ENCODE peak calls at places on chromosomes 1 and 21, in six cellular contexts. H, Q, J, R, G and U are unnamed samples.

GRCh38 chr1:226581650-226582330 is 33.2 kb downstream of the STUM start:
- DNase-seq in H (no peak), Q (no peak), J (no peak), R (no peak), G (no peak), U (no peak)

GRCh38 chr1:89945852-89946476 is 48.9 kb upstream of the ZNF326 start:
- DNase-seq in H (no peak), Q (peak; percentile 39), J (peak; percentile 85), R (no peak), G (peak; percentile 81), U (no peak)

GRCh38 chr1:192545781-192546521 is 29.6 kb upstream of the RGS1 start:
- DNase-seq in H (no peak), Q (no peak), J (no peak), R (no peak), G (peak; percentile 88), U (no peak)

GRCh38 chr1:30043731-30044408 is 679.5 kb downstream of the MATN1 start:
- DNase-seq in H (peak; percentile 22), Q (no peak), J (no peak), R (no peak), G (no peak), U (no peak)

GRCh38 chr1:171984850-171985485 is 143.7 kb downstream of the DNM3 start:
- DNase-seq in H (no peak), Q (peak; percentile 51), J (peak; percentile 49), R (no peak), G (peak; percentile 53), U (no peak)

GRCh38 chr1:242011879-242012674 is 13.2 kb upstream of the MAP1LC3C start:
- DNase-seq in H (no peak), Q (no peak), J (peak; percentile 35), R (no peak), G (no peak), U (no peak)

GRCh38 chr1:46128336-46128735 is 4.1 kb downstream of the PIK3R3 start:
- DNase-seq in H (no peak), Q (no peak), J (peak; percentile 38), R (no peak), G (peak; percentile 76), U (no peak)

GRCh38 chr1:17232759-17233661 is 15.9 kb upstream of the PADI3 start:
- DNase-seq in H (no peak), Q (peak; percentile 88), J (peak; percentile 91), R (no peak), G (peak; percentile 48), U (no peak)

GRCh38 chr1:196557797-196558196 is 50.4 kb downstream of the KCNT2 start:
- DNase-seq in H (no peak), Q (no peak), J (no peak), R (no peak), G (peak; percentile 65), U (no peak)

GRCh38 chr1:156689960-156690672 is 12.9 kb upstream of the NES start:
- DNase-seq in H (no peak), Q (no peak), J (no peak), R (no peak), G (peak; percentile 52), U (no peak)

GRCh38 chr1:20481643-20482498 is 4.1 kb downstream of the CAMK2N1 start:
- DNase-seq in H (no peak), Q (no peak), J (no peak), R (no peak), G (no peak), U (no peak)

GRCh38 chr1:89652373-89652772 is 19.5 kb downstream of the LRRC8C start:
- DNase-seq in H (no peak), Q (no peak), J (no peak), R (no peak), G (no peak), U (no peak)

GRCh38 chr21:45460611-45461368 is 55.8 kb downstream of the COL18A1 start:
- DNase-seq in H (no peak), Q (peak; percentile 91), J (peak; percentile 91), R (no peak), G (peak; percentile 41), U (no peak)

GRCh38 chr1:18323259-18323658 is 157.5 kb upstream of the KLHDC7A start:
- DNase-seq in H (no peak), Q (no peak), J (no peak), R (no peak), G (no peak), U (no peak)

GRCh38 chr1:240491156-240491555 is 120.8 kb downstream of the GREM2 start:
- DNase-seq in H (no peak), Q (peak; percentile 69), J (peak; percentile 80), R (no peak), G (peak; percentile 38), U (no peak)

GRCh38 chr1:85836736-85837135 is 128.5 kb upstream of the ZNHIT6 start:
- DNase-seq in H (no peak), Q (no peak), J (no peak), R (no peak), G (peak; percentile 15), U (no peak)

GRCh38 chr1:208029381-208030319 is 118.7 kb upstream of the CD34 start:
- DNase-seq in H (no peak), Q (peak; percentile 41), J (peak; percentile 74), R (no peak), G (peak; percentile 18), U (no peak)

GRCh38 chr1:154798645-154799044 is 71.4 kb downstream of the KCNN3 start:
- DNase-seq in H (no peak), Q (no peak), J (no peak), R (no peak), G (no peak), U (no peak)

GRCh38 chr1:156489935-156490293 is 10.7 kb downstream of the MEF2D start:
- DNase-seq in H (no peak), Q (no peak), J (no peak), R (no peak), G (no peak), U (no peak)

GRCh38 chr1:172135076-172135672 is 285.3 kb upstream of the C1orf105 start:
- DNase-seq in H (no peak), Q (peak; percentile 32), J (no peak), R (no peak), G (peak; percentile 38), U (no peak)

GRCh38 chr1:64960731-64961130 is 5.6 kb downstream of the JAK1 start:
- DNase-seq in H (no peak), Q (no peak), J (no peak), R (no peak), G (no peak), U (no peak)

GRCh38 chr1:78070758-78071157 is 25.0 kb downstream of the GIPC2 start:
- DNase-seq in H (no peak), Q (no peak), J (peak; percentile 94), R (no peak), G (no peak), U (no peak)

GRCh38 chr1:156656779-156657160 is 14.9 kb downstream of the BCAN start:
- DNase-seq in H (peak; percentile 67), Q (peak; percentile 71), J (no peak), R (no peak), G (no peak), U (no peak)

GRCh38 chr1:27633298-27633610 is 1.7 kb downstream of the FGR start:
- DNase-seq in H (no peak), Q (no peak), J (no peak), R (no peak), G (no peak), U (no peak)
- H4K91ac ChIP-seq in H (no peak overlapping the region), Q (no peak overlapping the region), J (no peak overlapping the region), R (no peak overlapping the region), G (no peak overlapping the region), U (no peak overlapping the region)

GRCh38 chr1:235326719-235327558 is 1.0 kb downstream of the ARID4B start:
- DNase-seq in H (peak; percentile 41), Q (peak; percentile 58), J (no peak), R (no peak), G (peak; percentile 56), U (peak; percentile 17)
- H2BK120ac ChIP-seq in H (no peak overlapping the region), Q (peak overlapping the region; percentile 91), J (no peak overlapping the region), R (no peak overlapping the region), G (peak overlapping the region; percentile 85), U (peak overlapping the region; percentile 16)

GRCh38 chr1:62834400-62834987 is 50.6 kb downstream of the ATG4C start:
- DNase-seq in H (no peak), Q (no peak), J (no peak), R (no peak), G (no peak), U (no peak)
- H4K91ac ChIP-seq in H (no peak overlapping the region), Q (no peak overlapping the region), J (no peak overlapping the region), R (no peak overlapping the region), G (no peak overlapping the region), U (no peak overlapping the region)

GRCh38 chr1:183278736-183279591 is 92.9 kb downstream of the LAMC2 start:
- DNase-seq in H (no peak), Q (peak; percentile 59), J (peak; percentile 68), R (no peak), G (peak; percentile 98), U (no peak)

GRCh38 chr1:183274836-183275235 is 88.8 kb downstream of the LAMC2 start:
- DNase-seq in H (peak; percentile 14), Q (no peak), J (no peak), R (no peak), G (no peak), U (no peak)

GRCh38 chr1:183275322-183275721 is 89.3 kb downstream of the LAMC2 start:
- DNase-seq in H (peak; percentile 12), Q (no peak), J (no peak), R (no peak), G (no peak), U (no peak)

GRCh38 chr1:183277821-183278735 is 92.0 kb downstream of the LAMC2 start:
- DNase-seq in H (no peak), Q (peak; percentile 64), J (peak; percentile 54), R (no peak), G (peak; percentile 24), U (no peak)

GRCh38 chr1:183276386-183276785 is 90.3 kb downstream of the LAMC2 start:
- DNase-seq in H (peak; percentile 10), Q (peak; percentile 43), J (no peak), R (no peak), G (peak; percentile 100), U (no peak)
- H2BK120ac ChIP-seq in H (no peak overlapping the region), Q (no peak overlapping the region), J (peak overlapping the region; percentile 32), R (no peak overlapping the region), G (peak overlapping the region; percentile 52), U (no peak overlapping the region)

DNA sequence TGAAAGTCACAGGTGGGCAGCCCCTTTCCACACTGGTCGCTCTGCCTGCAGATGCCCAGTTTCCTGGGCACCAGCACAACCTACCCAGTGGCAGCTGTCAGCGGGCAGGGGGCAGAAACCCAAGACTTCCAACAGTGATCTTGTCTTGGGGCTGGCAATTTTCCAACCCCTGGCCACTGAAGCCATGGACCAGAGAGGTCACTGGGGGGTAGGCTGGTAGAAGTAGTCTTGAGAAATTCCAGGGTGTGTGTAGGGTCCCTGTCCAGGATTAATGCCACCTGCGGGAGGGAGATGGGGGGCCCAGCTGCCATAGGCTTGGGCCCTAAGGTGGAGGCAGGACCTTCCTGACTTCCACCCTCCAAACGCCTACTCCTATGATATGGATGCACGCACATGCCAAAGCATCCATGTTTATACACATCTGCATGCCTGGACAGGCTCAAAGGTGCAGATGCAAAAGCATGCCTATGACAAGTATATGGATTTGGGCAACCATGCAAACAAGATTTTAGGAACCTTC is 97.0 kb downstream of the TRIM11 start:
- DNase-seq in H (no peak), Q (no peak), J (no peak), R (no peak), G (no peak), U (no peak)
- H4K91ac ChIP-seq in H (no peak overlapping the region), Q (no peak overlapping the region), J (no peak overlapping the region), R (no peak overlapping the region), G (no peak overlapping the region), U (no peak overlapping the region)

GRCh38 chr1:214369364-214369763 is 88.4 kb downstream of the SMYD2 start:
- DNase-seq in H (no peak), Q (no peak), J (no peak), R (no peak), G (no peak), U (no peak)
- H2BK120ac ChIP-seq in H (no peak overlapping the region), Q (no peak overlapping the region), J (no peak overlapping the region), R (no peak overlapping the region), G (peak overlapping the region; percentile 17), U (no peak overlapping the region)

GRCh38 chr1:49102752-49103151 is 326.1 kb upstream of the BEND5 start:
- DNase-seq in H (no peak), Q (no peak), J (no peak), R (no peak), G (no peak), U (no peak)
- H4K91ac ChIP-seq in H (no peak overlapping the region), Q (no peak overlapping the region), J (no peak overlapping the region), R (no peak overlapping the region), G (no peak overlapping the region), U (no peak overlapping the region)